ENCODE peak calls at places on chromosome 20, in five cellular contexts. S is NCI-H82; R is activated T-helper 2 cell treated with anti-CD3 and anti-CD28 coated beads, Interferon-gamma antibody, Interleukin-2, Interleukin-4, amounts not matched to agents 10 μg/mL and 5 μg/mL and 100 μg/mL, durations not matched to agents 14 hours and 24 hours and 36 hours; Q is NCI-H524; F is substantia nigra. L is an unnamed sample.

GRCh38 chr20:32966881-32967781 is 37.1 kb downstream of the SUN5 start:
- DNase-seq in S (no peak), R (peak; percentile 67), Q (no peak), F (no peak), L (no peak)

GRCh38 chr20:38110525-38111178 is 54.4 kb downstream of the TGM2 start:
- DNase-seq in S (peak; percentile 37), R (no peak), Q (peak; percentile 59), F (no peak), L (no peak)

GRCh38 chr20:32992015-32992641 is 12.1 kb downstream of the SUN5 start:
- DNase-seq in S (peak; percentile 49), R (no peak), Q (peak; percentile 36), F (no peak), L (no peak)

GRCh38 chr20:50020283-50020682 is 37.5 kb downstream of the SNAI1 start:
- DNase-seq in S (no peak), R (no peak), Q (no peak), F (no peak), L (no peak)

GRCh38 chr20:48595495-48596475 is 232.0 kb downstream of the PREX1 start:
- DNase-seq in S (peak; percentile 46), R (no peak), Q (no peak), F (no peak), L (no peak)

GRCh38 chr20:62953167-62953838 is 794 bp downstream of the SLC17A9 start:
- DNase-seq in S (no peak), R (no peak), Q (no peak), F (no peak), L (no peak)

GRCh38 chr20:52083627-52084232 is 107.8 kb downstream of the ZFP64 start:
- DNase-seq in S (peak; percentile 86), R (no peak), Q (no peak), F (peak; percentile 16), L (peak; percentile 69)

GRCh38 chr20:50314326-50314725 is 123.7 kb downstream of the CEBPB start:
- DNase-seq in S (no peak), R (no peak), Q (no peak), F (no peak), L (peak; percentile 61)

GRCh38 chr20:60572991-60573390 is 614.8 kb downstream of the CDH26 start:
- DNase-seq in S (no peak), R (no peak), Q (no peak), F (no peak), L (peak; percentile 61)

GRCh38 chr20:36031806-36032205 is 63.4 kb downstream of the CNBD2 start:
- DNase-seq in S (no peak), R (no peak), Q (no peak), F (no peak), L (no peak)

GRCh38 chr20:24588047-24588635 is 118.7 kb downstream of the SYNDIG1 start:
- DNase-seq in S (no peak), R (no peak), Q (no peak), F (no peak), L (no peak)

GRCh38 chr20:967796-968742 is 34.0 kb downstream of the RSPO4 start:
- DNase-seq in S (peak; percentile 69), R (no peak), Q (no peak), F (no peak), L (peak; percentile 13)

GRCh38 chr20:24568842-24569241 is 99.4 kb downstream of the SYNDIG1 start:
- DNase-seq in S (no peak), R (no peak), Q (no peak), F (no peak), L (peak; percentile 7)

GRCh38 chr20:61354501-61354900 is 102.4 kb downstream of the CDH4 start:
- DNase-seq in S (no peak), R (no peak), Q (no peak), F (no peak), L (no peak)

GRCh38 chr20:62827323-62828050 is 10.6 kb downstream of the COL9A3 start:
- DNase-seq in S (no peak), R (no peak), Q (no peak), F (no peak), L (no peak)

GRCh38 chr20:56843817-56844216 is 214.7 kb downstream of the TFAP2C start:
- DNase-seq in S (no peak), R (no peak), Q (no peak), F (no peak), L (no peak)

GRCh38 chr20:23264545-23264944 is 86.0 kb upstream of the NXT1 start:
- DNase-seq in S (no peak), R (no peak), Q (no peak), F (no peak), L (no peak)

GRCh38 chr20:1949711-1950110 is 44.1 kb downstream of the PDYN start:
- DNase-seq in S (no peak), R (no peak), Q (no peak), F (no peak), L (peak; percentile 27)

GRCh38 chr20:23362392-23363256 is 642 bp downstream of the GZF1 start:
- DNase-seq in S (peak; percentile 64), R (no peak), Q (no peak), F (peak; percentile 48), L (peak; percentile 61)

GRCh38 chr20:47400685-47401084 is 44.2 kb upstream of the ZMYND8 start:
- DNase-seq in S (peak; percentile 30), R (no peak), Q (peak; percentile 30), F (no peak), L (no peak)

GRCh38 chr20:55888655-55889054 is 116.7 kb downstream of the CBLN4 start:
- DNase-seq in S (peak; percentile 71), R (no peak), Q (no peak), F (no peak), L (peak; percentile 0)